ENCODE peak calls at places on chromosomes 16 and 17, in seven cellular contexts. One of them, this sample, is unnamed.

GRCh38 chr16:85028638-85029412 is 1.2 kb downstream of the KIAA0513 start:
- DNase-seq in thoracic aorta: no peak
- DNase-seq in AG04450: no peak
- DNase-seq in cardiac muscle cell: peak; percentile 33
- DNase-seq in OCI-LY7: no peak
- DNase-seq in CD8-positive, alpha-beta T cell: peak; percentile 76
- DNase-seq in PC-3: peak; percentile 80
- DNase-seq in this sample: no peak

GRCh38 chr16:50902457-50902856 is 160.6 kb downstream of the CYLD start:
- DNase-seq in OCI-LY7: peak; percentile 2
- DNase-seq in thoracic aorta: no peak
- DNase-seq in cardiac muscle cell: no peak
- DNase-seq in CD8-positive, alpha-beta T cell: no peak
- DNase-seq in PC-3: no peak
- DNase-seq in AG04450: no peak
- DNase-seq in this sample: no peak

GRCh38 chr17:3965123-3965800 is 1.0 kb upstream of the ATP2A3 start:
- DNase-seq in CD8-positive, alpha-beta T cell: peak; percentile 74
- DNase-seq in OCI-LY7: peak; percentile 87
- DNase-seq in cardiac muscle cell: peak; percentile 58
- DNase-seq in thoracic aorta: no peak
- DNase-seq in AG04450: no peak
- DNase-seq in PC-3: peak; percentile 54
- DNase-seq in this sample: peak; percentile 85

GRCh38 chr17:40327244-40327666 is 18.3 kb downstream of the RARA start:
- DNase-seq in OCI-LY7: no peak
- DNase-seq in cardiac muscle cell: no peak
- DNase-seq in CD8-positive, alpha-beta T cell: no peak
- DNase-seq in AG04450: no peak
- DNase-seq in thoracic aorta: no peak
- DNase-seq in PC-3: no peak
- DNase-seq in this sample: no peak

GRCh38 chr16:49824600-49824999 is 31.3 kb downstream of the ZNF423 start:
- DNase-seq in AG04450: no peak
- DNase-seq in CD8-positive, alpha-beta T cell: no peak
- DNase-seq in cardiac muscle cell: no peak
- DNase-seq in OCI-LY7: no peak
- DNase-seq in thoracic aorta: no peak
- DNase-seq in PC-3: no peak
- DNase-seq in this sample: no peak

GRCh38 chr16:27272076-27272475 is 3.5 kb upstream of the NSMCE1 start:
- DNase-seq in OCI-LY7: no peak
- DNase-seq in CD8-positive, alpha-beta T cell: no peak
- DNase-seq in thoracic aorta: no peak
- DNase-seq in PC-3: no peak
- DNase-seq in cardiac muscle cell: no peak
- DNase-seq in AG04450: no peak
- DNase-seq in this sample: no peak

GRCh38 chr16:88693420-88694177 is 7.3 kb upstream of the SNAI3 start:
- DNase-seq in AG04450: no peak
- DNase-seq in cardiac muscle cell: no peak
- DNase-seq in CD8-positive, alpha-beta T cell: no peak
- DNase-seq in thoracic aorta: no peak
- DNase-seq in OCI-LY7: peak; percentile 29
- DNase-seq in PC-3: no peak
- DNase-seq in this sample: no peak

GRCh38 chr16:68078726-68079615 is 6.2 kb upstream of the NFATC3 start:
- DNase-seq in PC-3: no peak
- DNase-seq in CD8-positive, alpha-beta T cell: no peak
- DNase-seq in thoracic aorta: no peak
- DNase-seq in cardiac muscle cell: no peak
- DNase-seq in OCI-LY7: no peak
- DNase-seq in AG04450: no peak
- DNase-seq in this sample: no peak

GRCh38 chr16:81061307-81061640 is 15.8 kb downstream of the C16orf46 start:
- DNase-seq in AG04450: no peak
- DNase-seq in cardiac muscle cell: no peak
- DNase-seq in PC-3: no peak
- DNase-seq in thoracic aorta: no peak
- DNase-seq in OCI-LY7: no peak
- DNase-seq in CD8-positive, alpha-beta T cell: no peak
- DNase-seq in this sample: no peak

GRCh38 chr17:14737984-14738651 is 437.2 kb downstream of the HS3ST3B1 start:
- DNase-seq in OCI-LY7: peak; percentile 44
- DNase-seq in AG04450: peak; percentile 84
- DNase-seq in cardiac muscle cell: peak; percentile 97
- DNase-seq in thoracic aorta: peak; percentile 43
- DNase-seq in PC-3: peak; percentile 99
- DNase-seq in CD8-positive, alpha-beta T cell: no peak
- DNase-seq in this sample: peak; percentile 79
- H3K4me3 ChIP-seq in OCI-LY7: no peak overlapping the region
- H3K4me3 ChIP-seq in AG04450: no peak overlapping the region
- H3K4me3 ChIP-seq in cardiac muscle cell: no peak overlapping the region
- H3K4me3 ChIP-seq in thoracic aorta: no peak overlapping the region
- H3K4me3 ChIP-seq in PC-3: peak overlapping the region; percentile 29
- H3K4me3 ChIP-seq in CD8-positive, alpha-beta T cell: no peak overlapping the region
- H3K4me3 ChIP-seq in this sample: no peak overlapping the region

GRCh38 chr17:10798910-10799309 is 5.0 kb downstream of the TMEM238L start:
- DNase-seq in AG04450: no peak
- DNase-seq in cardiac muscle cell: no peak
- DNase-seq in PC-3: no peak
- DNase-seq in OCI-LY7: no peak
- DNase-seq in CD8-positive, alpha-beta T cell: no peak
- DNase-seq in thoracic aorta: no peak
- DNase-seq in this sample: no peak
- H3K27ac ChIP-seq in AG04450: no peak overlapping the region
- H3K27ac ChIP-seq in cardiac muscle cell: no peak overlapping the region
- H3K27ac ChIP-seq in PC-3: peak overlapping the region; percentile 95
- H3K27ac ChIP-seq in OCI-LY7: no peak overlapping the region
- H3K27ac ChIP-seq in CD8-positive, alpha-beta T cell: no peak overlapping the region
- H3K27ac ChIP-seq in thoracic aorta: no peak overlapping the region
- H3K27ac ChIP-seq in this sample: no peak overlapping the region

GRCh38 chr17:30573603-30574175 is 96.5 kb downstream of the GOSR1 start:
- DNase-seq in PC-3: no peak
- DNase-seq in CD8-positive, alpha-beta T cell: no peak
- DNase-seq in OCI-LY7: no peak
- DNase-seq in AG04450: no peak
- DNase-seq in cardiac muscle cell: no peak
- DNase-seq in thoracic aorta: no peak
- DNase-seq in this sample: peak; percentile 36
- TF ChIP-seq CTCF in PC-3: no peak
- TF ChIP-seq CTCF in CD8-positive, alpha-beta T cell: no peak
- TF ChIP-seq CTCF in OCI-LY7: no peak
- TF ChIP-seq CTCF in AG04450: no peak
- TF ChIP-seq CTCF in cardiac muscle cell: no peak
- TF ChIP-seq CTCF in thoracic aorta: no peak
- TF ChIP-seq CTCF in this sample: no peak

GRCh38 chr16:3575491-3575890 is 1.7 kb downstream of the NLRC3 start:
- DNase-seq in CD8-positive, alpha-beta T cell: peak; percentile 13
- DNase-seq in cardiac muscle cell: no peak
- DNase-seq in PC-3: no peak
- DNase-seq in thoracic aorta: no peak
- DNase-seq in OCI-LY7: no peak
- DNase-seq in AG04450: no peak
- DNase-seq in this sample: no peak
- H3K4me3 ChIP-seq in CD8-positive, alpha-beta T cell: peak overlapping the region; percentile 98
- H3K4me3 ChIP-seq in cardiac muscle cell: no peak overlapping the region
- H3K4me3 ChIP-seq in PC-3: no peak overlapping the region
- H3K4me3 ChIP-seq in thoracic aorta: no peak overlapping the region
- H3K4me3 ChIP-seq in OCI-LY7: peak overlapping the region; percentile 71
- H3K4me3 ChIP-seq in AG04450: no peak overlapping the region
- H3K4me3 ChIP-seq in this sample: peak overlapping the region; percentile 45

GRCh38 chr17:50111687-50112655 is 16.8 kb downstream of the PDK2 start:
- DNase-seq in CD8-positive, alpha-beta T cell: no peak
- DNase-seq in AG04450: no peak
- DNase-seq in PC-3: no peak
- DNase-seq in thoracic aorta: no peak
- DNase-seq in cardiac muscle cell: no peak
- DNase-seq in OCI-LY7: no peak
- DNase-seq in this sample: no peak
- H3K27ac ChIP-seq in CD8-positive, alpha-beta T cell: no peak overlapping the region
- H3K27ac ChIP-seq in AG04450: no peak overlapping the region
- H3K27ac ChIP-seq in PC-3: no peak overlapping the region
- H3K27ac ChIP-seq in thoracic aorta: peak overlapping the region; percentile 99
- H3K27ac ChIP-seq in cardiac muscle cell: peak overlapping the region; percentile 100
- H3K27ac ChIP-seq in OCI-LY7: no peak overlapping the region
- H3K27ac ChIP-seq in this sample: peak overlapping the region; percentile 71

DNA sequence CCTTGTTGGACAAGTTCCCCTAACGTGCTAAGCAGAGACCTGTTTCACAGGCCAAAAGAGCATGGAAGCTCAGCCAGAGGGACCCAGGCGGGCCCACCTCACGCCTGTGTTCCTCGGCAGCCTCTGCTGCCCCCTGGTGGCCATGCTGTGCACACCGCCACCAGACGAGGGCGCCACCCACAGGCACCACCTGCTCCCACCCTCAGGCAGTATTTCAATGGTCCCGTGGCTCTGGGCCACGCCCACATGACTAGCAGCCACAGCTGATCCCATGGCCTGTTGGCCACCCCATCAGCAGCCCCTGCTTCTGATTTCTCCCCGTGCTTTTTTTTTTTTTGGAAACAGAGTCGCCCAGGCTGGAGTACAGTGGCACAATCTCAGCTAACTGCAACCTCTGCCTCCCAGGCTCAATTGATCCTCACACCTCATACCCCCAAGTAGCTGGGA is 18.9 kb downstream of the MPG start:
- DNase-seq in AG04450: no peak
- DNase-seq in thoracic aorta: peak; percentile 74
- DNase-seq in CD8-positive, alpha-beta T cell: peak; percentile 88
- DNase-seq in PC-3: peak; percentile 87
- DNase-seq in cardiac muscle cell: peak; percentile 89
- DNase-seq in OCI-LY7: peak; percentile 92
- DNase-seq in this sample: peak; percentile 94
- TF ChIP-seq CTCF in AG04450: peak; percentile 99
- TF ChIP-seq CTCF in thoracic aorta: peak; percentile 99
- TF ChIP-seq CTCF in CD8-positive, alpha-beta T cell: peak; percentile 97
- TF ChIP-seq CTCF in PC-3: peak; percentile 97
- TF ChIP-seq CTCF in cardiac muscle cell: peak; percentile 99
- TF ChIP-seq CTCF in OCI-LY7: peak; percentile 100
- TF ChIP-seq CTCF in this sample: peak; percentile 97

GRCh38 chr17:78043031-78043430 is 84.5 kb downstream of the TNRC6C start:
- DNase-seq in cardiac muscle cell: no peak
- DNase-seq in thoracic aorta: no peak
- DNase-seq in CD8-positive, alpha-beta T cell: no peak
- DNase-seq in AG04450: no peak
- DNase-seq in PC-3: no peak
- DNase-seq in OCI-LY7: no peak
- DNase-seq in this sample: no peak

GRCh38 chr17:78042542-78042941 is 84.0 kb downstream of the TNRC6C start:
- DNase-seq in cardiac muscle cell: no peak
- DNase-seq in thoracic aorta: no peak
- DNase-seq in OCI-LY7: no peak
- DNase-seq in CD8-positive, alpha-beta T cell: no peak
- DNase-seq in PC-3: no peak
- DNase-seq in AG04450: no peak
- DNase-seq in this sample: no peak

GRCh38 chr17:78040561-78041400 is 82.3 kb downstream of the TNRC6C start:
- DNase-seq in cardiac muscle cell: peak; percentile 65
- DNase-seq in PC-3: peak; percentile 80
- DNase-seq in thoracic aorta: peak; percentile 3
- DNase-seq in AG04450: no peak
- DNase-seq in CD8-positive, alpha-beta T cell: peak; percentile 24
- DNase-seq in OCI-LY7: no peak
- DNase-seq in this sample: peak; percentile 85

GRCh38 chr17:78039581-78039980 is 81.1 kb downstream of the TNRC6C start:
- DNase-seq in CD8-positive, alpha-beta T cell: no peak
- DNase-seq in OCI-LY7: no peak
- DNase-seq in thoracic aorta: no peak
- DNase-seq in AG04450: no peak
- DNase-seq in cardiac muscle cell: no peak
- DNase-seq in PC-3: no peak
- DNase-seq in this sample: no peak

DNA sequence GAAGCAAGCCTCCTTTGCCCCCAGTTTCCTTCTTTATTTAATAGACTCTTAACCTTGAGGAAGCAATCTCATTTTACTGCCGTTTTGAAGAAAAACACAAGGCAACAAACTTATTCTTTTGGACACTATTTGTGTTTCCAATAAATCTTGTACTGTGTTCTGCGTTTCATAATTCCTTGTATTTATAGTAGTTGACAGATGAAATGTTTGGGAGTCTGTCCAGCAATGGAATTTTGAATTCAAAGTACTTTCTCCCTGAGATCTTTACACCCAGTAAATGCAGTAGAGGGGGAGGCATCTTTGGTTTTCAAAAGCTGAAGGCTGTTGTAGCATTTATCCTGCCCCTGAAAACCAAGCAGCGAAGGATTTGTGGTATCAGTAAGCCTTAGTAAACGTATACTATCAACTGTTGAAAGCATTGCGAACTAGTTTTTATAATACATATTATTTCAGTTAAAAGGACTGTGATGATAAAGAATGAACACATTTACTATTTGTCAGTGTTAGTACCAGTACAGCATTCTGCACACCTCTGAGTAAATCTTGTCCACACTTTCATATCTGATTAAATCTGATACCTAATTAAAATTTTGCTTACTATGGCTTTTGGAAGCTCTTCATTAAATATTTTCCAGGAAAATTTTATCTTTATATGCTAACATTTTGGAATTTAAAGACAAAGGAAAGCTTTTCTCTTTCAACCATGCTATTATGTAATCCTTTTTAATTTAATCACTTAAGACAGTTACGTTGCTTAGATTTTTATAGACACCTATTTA is 83.1 kb downstream of the TNRC6C start:
- DNase-seq in thoracic aorta: no peak
- DNase-seq in cardiac muscle cell: peak; percentile 32
- DNase-seq in OCI-LY7: no peak
- DNase-seq in AG04450: no peak
- DNase-seq in CD8-positive, alpha-beta T cell: no peak
- DNase-seq in PC-3: peak; percentile 30
- DNase-seq in this sample: no peak
- H3K4me3 ChIP-seq in thoracic aorta: peak overlapping the region; percentile 75
- H3K4me3 ChIP-seq in cardiac muscle cell: no peak overlapping the region
- H3K4me3 ChIP-seq in OCI-LY7: no peak overlapping the region
- H3K4me3 ChIP-seq in AG04450: peak overlapping the region; percentile 73
- H3K4me3 ChIP-seq in CD8-positive, alpha-beta T cell: peak overlapping the region; percentile 22
- H3K4me3 ChIP-seq in PC-3: peak overlapping the region; percentile 71
- H3K4me3 ChIP-seq in this sample: peak overlapping the region; percentile 51

This sample was measured in upper lobe of right lung.